ENCODE peak calls at places on chromosomes 6 and 20, in nine cellular contexts. H is tibial artery, M is C1 segment of cervical spinal cord, Y is T-helper 1 cell, B is Daoy, F is NB4, T is HS-5, W is HFF-Myc, P is neuronal stem cell. N is an unnamed sample.

GRCh38 chr20:61874421-61875068 is 191.1 kb downstream of the TAF4 start:
- DNase-seq in H (no peak), M (no peak), Y (no peak), B (peak; percentile 84), F (peak; percentile 48), T (no peak), W (no peak), P (peak; percentile 30), N (peak; percentile 28)

GRCh38 chr6:144644776-144645175 is 359.6 kb downstream of the UTRN start:
- DNase-seq in H (no peak), M (no peak), Y (no peak), B (no peak), F (no peak), T (no peak), W (no peak), P (peak; percentile 30), N (no peak)

GRCh38 chr20:47300071-47300470 is 56.4 kb downstream of the ZMYND8 start:
- DNase-seq in H (no peak), M (no peak), Y (no peak), B (no peak), F (no peak), T (peak; percentile 44), W (no peak), P (no peak), N (no peak)

GRCh38 chr6:135183532-135184440 is 2.7 kb downstream of the MYB start:
- DNase-seq in H (no peak), M (no peak), Y (peak; percentile 52), B (peak; percentile 66), F (peak; percentile 95), T (no peak), W (no peak), P (peak; percentile 23), N (peak; percentile 68)

GRCh38 chr20:61924211-61924857 is 141.3 kb downstream of the TAF4 start:
- DNase-seq in H (peak; percentile 33), M (no peak), Y (no peak), B (no peak), F (no peak), T (no peak), W (no peak), P (no peak), N (no peak)

GRCh38 chr6:126017668-126018067 is 31.3 kb downstream of the TRMT11 start:
- DNase-seq in H (no peak), M (no peak), Y (no peak), B (no peak), F (no peak), T (no peak), W (no peak), P (no peak), N (no peak)

GRCh38 chr6:160931378-160932343 is 59.9 kb upstream of the MAP3K4 start:
- DNase-seq in H (no peak), M (peak; percentile 35), Y (no peak), B (no peak), F (peak; percentile 20), T (no peak), W (no peak), P (no peak), N (peak; percentile 19)

GRCh38 chr20:1327827-1328679 is 886 bp downstream of the SDCBP2 start:
- DNase-seq in H (peak; percentile 39), M (no peak), Y (no peak), B (no peak), F (no peak), T (no peak), W (no peak), P (no peak), N (peak; percentile 63)

GRCh38 chr6:4271761-4272505 is 136.6 kb upstream of the ECI2 start:
- DNase-seq in H (no peak), M (no peak), Y (no peak), B (no peak), F (no peak), T (no peak), W (no peak), P (no peak), N (no peak)

GRCh38 chr20:1019344-1019743 is 17.2 kb upstream of the RSPO4 start:
- DNase-seq in H (no peak), M (no peak), Y (no peak), B (no peak), F (no peak), T (no peak), W (no peak), P (no peak), N (no peak)

GRCh38 chr6:133240511-133241087 is 558 bp upstream of the EYA4 start:
- DNase-seq in H (no peak), M (peak; percentile 36), Y (no peak), B (peak; percentile 73), F (no peak), T (no peak), W (no peak), P (peak; percentile 54), N (peak; percentile 21)

GRCh38 chr20:59565768-59566461 is 38.4 kb upstream of the PHACTR3 start:
- DNase-seq in H (no peak), M (no peak), Y (no peak), B (no peak), F (no peak), T (no peak), W (no peak), P (no peak), N (no peak)

GRCh38 chr20:48564997-48565396 is 262.8 kb downstream of the PREX1 start:
- DNase-seq in H (no peak), M (no peak), Y (no peak), B (no peak), F (no peak), T (no peak), W (no peak), P (no peak), N (no peak)

GRCh38 chr20:24701668-24702067 is 232.2 kb downstream of the SYNDIG1 start:
- DNase-seq in H (peak; percentile 29), M (no peak), Y (no peak), B (no peak), F (no peak), T (no peak), W (no peak), P (no peak), N (no peak)

N was measured in hepatocyte.